ENCODE peak calls at places on chromosomes 5 and 9, in nine cellular contexts. N is Caco-2, P is heart left ventricle, J is astrocyte, H is tibial nerve, K is HepG2, V is pancreas, M is IMR-90, X is uterus. L is an unnamed sample.
A peak's percentile ranks its signal among the peaks of the same experiment; 100 is the strongest.

GRCh38 chr5:61010759-61011460 is 65.9 kb downstream of the NDUFAF2 start:
- DNase-seq in M (peak; percentile 13), X (no peak), N (peak; percentile 19), K (peak; percentile 8), V (no peak), J (no peak), P (no peak), H (no peak), L (no peak)

GRCh38 chr5:80659111-80659510 is 4.3 kb upstream of the DHFR start:
- DNase-seq in K (no peak), H (no peak), V (no peak), N (no peak), J (peak; percentile 17), M (peak; percentile 48), X (no peak), P (no peak), L (no peak)

GRCh38 chr9:129400001-129400970 is 220.6 kb downstream of the C9orf50 start:
- DNase-seq in N (no peak), M (no peak), H (no peak), J (no peak), V (no peak), X (peak; percentile 24), K (no peak), P (peak; percentile 20), L (no peak)

GRCh38 chr9:120965344-120966004 is 38.9 kb upstream of the TRAF1 start:
- DNase-seq in H (peak; percentile 54), P (no peak), K (no peak), J (no peak), V (no peak), X (no peak), M (no peak), N (no peak), L (no peak)

GRCh38 chr9:106981396-106982287 is 118.7 kb downstream of the ZNF462 start:
- DNase-seq in K (no peak), P (no peak), N (no peak), H (no peak), X (no peak), M (no peak), J (no peak), V (no peak), L (no peak)

GRCh38 chr9:70352802-70353201 is 61.7 kb downstream of the KLF9 start:
- DNase-seq in V (no peak), H (no peak), N (no peak), M (no peak), J (no peak), K (no peak), X (no peak), P (no peak), L (no peak)

GRCh38 chr9:116154976-116155699 is 1.5 kb downstream of the PAPPA start:
- DNase-seq in N (no peak), K (no peak), H (no peak), P (no peak), X (peak; percentile 57), J (peak; percentile 56), V (no peak), M (peak; percentile 82), L (no peak)

GRCh38 chr9:125646222-125647100 is 60.5 kb downstream of the MAPKAP1 start:
- DNase-seq in K (no peak), V (no peak), P (no peak), N (no peak), J (no peak), M (no peak), X (no peak), H (no peak), L (no peak)

GRCh38 chr5:82480331-82480730 is 202.2 kb upstream of the RPS23 start:
- DNase-seq in V (no peak), P (no peak), J (peak; percentile 67), H (no peak), M (no peak), N (no peak), X (no peak), K (no peak), L (no peak)

GRCh38 chr5:128669803-128670202 is 131.8 kb upstream of the FBN2 start:
- DNase-seq in V (no peak), M (no peak), K (no peak), P (no peak), N (no peak), H (no peak), J (no peak), X (no peak), L (no peak)

GRCh38 chr5:125149503-125149902 is 403.1 kb upstream of the ZNF608 start:
- DNase-seq in N (no peak), M (no peak), X (no peak), K (no peak), J (no peak), P (no peak), H (no peak), V (no peak), L (no peak)

GRCh38 chr5:147431586-147431985 is 78.3 kb downstream of the DPYSL3 start:
- DNase-seq in P (no peak), H (no peak), X (no peak), J (no peak), M (no peak), K (no peak), V (no peak), N (peak; percentile 18), L (no peak)

GRCh38 chr5:110738503-110738811 is 350 bp upstream of the SLC25A46 start:
- DNase-seq in X (no peak), V (no peak), K (no peak), N (no peak), M (no peak), J (no peak), P (no peak), H (no peak), L (no peak)

GRCh38 chr5:57215629-57216195 is 41.9 kb downstream of the GPBP1 start:
- DNase-seq in X (no peak), P (no peak), H (no peak), V (no peak), N (no peak), K (no peak), J (no peak), M (peak; percentile 44), L (no peak)

GRCh38 chr5:121731377-121731776 is 120.3 kb upstream of the FTMT start:
- DNase-seq in J (no peak), N (no peak), H (no peak), K (no peak), V (no peak), M (no peak), P (peak; percentile 36), X (no peak), L (no peak)

GRCh38 chr9:92661761-92662160 is 8.2 kb downstream of the IPPK start:
- DNase-seq in K (no peak), V (no peak), J (no peak), P (no peak), X (no peak), N (no peak), H (no peak), M (no peak), L (no peak)

GRCh38 chr5:151706906-151707305 is 20.2 kb upstream of the SPARC start:
- DNase-seq in V (no peak), K (no peak), X (no peak), N (no peak), J (peak; percentile 72), M (peak; percentile 50), H (no peak), P (no peak), L (no peak)

GRCh38 chr5:151751593-151751992 is 6.8 kb downstream of the ATOX1 start:
- DNase-seq in N (no peak), M (no peak), X (no peak), P (no peak), K (no peak), V (no peak), H (no peak), J (no peak), L (no peak)

GRCh38 chr5:68424799-68425537 is 209.4 kb downstream of the PIK3R1 start:
- DNase-seq in J (peak; percentile 69), V (no peak), X (no peak), M (peak; percentile 49), K (no peak), N (no peak), H (no peak), P (no peak), L (peak; percentile 52)

GRCh38 chr5:139946006-139946405 is 97.1 kb downstream of the NRG2 start:
- DNase-seq in V (no peak), M (no peak), X (no peak), K (no peak), H (no peak), N (no peak), P (no peak), J (no peak), L (no peak)
- H3K4me1 ChIP-seq in V (no peaks in the 10 kb centered on the region), M (no peaks in the 10 kb centered on the region), X (no peaks in the 10 kb centered on the region), K (no peaks in the 10 kb centered on the region), H (no peaks in the 10 kb centered on the region), N (no peaks in the 10 kb centered on the region), P (no peaks in the 10 kb centered on the region), J (no peaks in the 10 kb centered on the region), L (no peaks in the 10 kb centered on the region)

GRCh38 chr9:22808876-22809275 is 362.3 kb downstream of the DMRTA1 start:
- DNase-seq in P (no peak), X (no peak), V (no peak), J (no peak), H (no peak), M (no peak), K (no peak), N (no peak), L (no peak)

GRCh38 chr9:22809371-22809770 is 362.7 kb downstream of the DMRTA1 start:
- DNase-seq in V (no peak), J (no peak), H (no peak), P (no peak), X (no peak), N (no peak), K (no peak), M (no peak), L (no peak)

GRCh38 chr9:22817181-22817580 is 370.6 kb downstream of the DMRTA1 start:
- DNase-seq in H (no peak), V (no peak), K (no peak), J (peak; percentile 66), X (no peak), M (peak; percentile 71), N (no peak), P (no peak), L (no peak)

GRCh38 chr9:22815246-22815645 is 368.6 kb downstream of the DMRTA1 start:
- DNase-seq in M (no peak), V (no peak), N (no peak), P (no peak), K (no peak), J (no peak), X (no peak), H (no peak), L (no peak)

GRCh38 chr9:22813520-22813919 is 366.9 kb downstream of the DMRTA1 start:
- DNase-seq in K (peak; percentile 2), J (peak; percentile 3), H (no peak), M (peak; percentile 52), P (no peak), N (no peak), V (no peak), X (no peak), L (no peak)
- TF ChIP-seq CTCF in K (no peak), J (peak; percentile 35), H (no peak), M (peak; percentile 60), P (no peak), N (no peak), V (no peak), X (no peak), L (no peak)

GRCh38 chr5:177434437-177434836 is 8.0 kb downstream of the GRK6 start:
- DNase-seq in N (no peak), K (no peak), P (no peak), M (no peak), H (no peak), V (peak; percentile 46), J (no peak), X (no peak), L (no peak)
- H3K4me1 ChIP-seq in N (peaks cover 3% of the 10 kb centered on the region), K (peaks cover 35% of the 10 kb centered on the region), P (no peaks in the 10 kb centered on the region), M (no peaks in the 10 kb centered on the region), H (peaks cover 12% of the 10 kb centered on the region), V (no peaks in the 10 kb centered on the region), J (no peaks in the 10 kb centered on the region), X (no peaks in the 10 kb centered on the region), L (peaks cover 4% of the 10 kb centered on the region)

GRCh38 chr5:139368613-139369012 is 14.5 kb downstream of the SLC23A1 start:
- DNase-seq in P (no peak), H (no peak), M (peak; percentile 29), X (no peak), V (no peak), K (no peak), N (no peak), J (no peak), L (no peak)
- TF ChIP-seq CTCF in P (no peak), H (no peak), M (peak; percentile 19), X (no peak), V (no peak), K (no peak), N (no peak), J (no peak), L (no peak)

L was measured in colonic mucosa.